ENCODE peak calls at places on chromosomes 1 and 21, in nine cellular contexts. C is CD8-positive, alpha-beta T cell; W is A549; M is AG04450; O is cardiac muscle cell; L is kidney; S is right atrium auricular region; J is breast epithelium; P is mucosa of descending colon. V is an unnamed sample.

GRCh38 chr1:192958350-192958749 is 100.8 kb downstream of the UCHL5 start:
- DNase-seq in C (no peak), W (no peak), M (no peak), O (no peak), L (no peak), S (no peak), J (no peak), P (no peak), V (no peak)

GRCh38 chr1:85584264-85584781 is 3.8 kb downstream of the CCN1 start:
- DNase-seq in C (no peak), W (no peak), M (peak), O (peak), L (no peak), S (no peak), J (no peak), P (no peak), V (peak)

GRCh38 chr21:44568261-44568660 is 5.3 kb upstream of the KRTAP10-4 start:
- DNase-seq in C (no peak), W (no peak), M (no peak), O (no peak), L (peak), S (no peak), J (peak), P (no peak), V (no peak)

GRCh38 chr1:105730701-105731100 is 1325.8 kb upstream of the PRMT6 start:
- DNase-seq in C (no peak), W (no peak), M (no peak), O (no peak), L (no peak), S (no peak), J (no peak), P (no peak), V (no peak)

GRCh38 chr1:116686175-116686574 is 18.6 kb upstream of the IGSF3 start:
- DNase-seq in C (no peak), W (no peak), M (no peak), O (no peak), L (no peak), S (no peak), J (no peak), P (no peak), V (no peak)

GRCh38 chr1:95073446-95073845 is 695 bp upstream of the ALG14 start:
- DNase-seq in C (no peak), W (no peak), M (no peak), O (no peak), L (no peak), S (no peak), J (no peak), P (no peak), V (no peak)

GRCh38 chr1:150981805-150982712 is at the start of gene ANXA9:
- DNase-seq in C (no peak), W (no peak), M (no peak), O (no peak), L (no peak), S (no peak), J (no peak), P (peak), V (no peak)

GRCh38 chr1:201781447-201781846 is 47.5 kb upstream of the IPO9 start:
- DNase-seq in C (no peak), W (no peak), M (no peak), O (peak), L (no peak), S (no peak), J (no peak), P (no peak), V (no peak)

GRCh38 chr21:42760977-42761751 is 107.7 kb downstream of the PDE9A start:
- DNase-seq in C (no peak), W (no peak), M (no peak), O (no peak), L (no peak), S (no peak), J (no peak), P (no peak), V (no peak)

GRCh38 chr1:177983824-177984528 is 14.1 kb upstream of the SEC16B start:
- DNase-seq in C (no peak), W (no peak), M (peak), O (peak), L (no peak), S (peak), J (no peak), P (peak), V (peak)

GRCh38 chr1:243718893-243719292 is 131.2 kb downstream of the AKT3 start:
- DNase-seq in C (no peak), W (no peak), M (peak), O (peak), L (no peak), S (no peak), J (no peak), P (no peak), V (peak)

GRCh38 chr1:87436534-87436933 is 107.9 kb downstream of the LMO4 start:
- DNase-seq in C (no peak), W (no peak), M (no peak), O (peak), L (peak), S (peak), J (no peak), P (no peak), V (no peak)

DNA sequence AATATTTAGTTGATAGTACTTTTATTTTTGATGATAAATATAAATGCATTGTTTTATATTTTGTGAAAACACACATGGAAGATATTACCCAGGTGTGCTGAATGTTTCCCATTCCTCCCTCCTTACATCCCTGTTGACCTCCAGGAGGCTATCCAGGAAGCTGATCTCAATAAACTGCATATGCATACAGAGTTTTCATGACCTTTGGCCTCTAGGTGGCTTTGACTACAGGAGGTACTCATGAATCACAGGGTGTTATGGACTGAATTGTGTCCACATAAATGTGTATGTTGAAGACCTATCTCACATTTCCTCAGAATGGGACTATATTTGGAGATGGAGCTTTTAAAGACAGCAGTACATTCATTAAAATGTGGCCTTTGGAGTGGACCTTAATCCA is 914.9 kb upstream of the NCAM2 start:
- DNase-seq in C (no peak), W (no peak), M (no peak), O (no peak), L (no peak), S (no peak), J (no peak), P (peak), V (no peak)
- TF ChIP-seq CTCF in C (no peak), W (no peak), M (no peak), O (no peak), L (no peak), S (no peak), J (no peak), P (no peak), V (no peak)

GRCh38 chr1:16138772-16139221 is 17.1 kb downstream of the EPHA2 start:
- DNase-seq in C (no peak), W (no peak), M (no peak), O (no peak), L (no peak), S (no peak), J (no peak), P (no peak), V (no peak)

GRCh38 chr1:16139473-16139962 is 16.4 kb downstream of the EPHA2 start:
- DNase-seq in C (no peak), W (no peak), M (peak), O (peak), L (no peak), S (no peak), J (no peak), P (no peak), V (peak)

GRCh38 chr1:16141573-16142336 is 14.1 kb downstream of the EPHA2 start:
- DNase-seq in C (no peak), W (no peak), M (no peak), O (peak), L (no peak), S (no peak), J (no peak), P (no peak), V (no peak)

GRCh38 chr1:16137890-16138467 is 17.9 kb downstream of the EPHA2 start:
- DNase-seq in C (no peak), W (no peak), M (no peak), O (no peak), L (no peak), S (no peak), J (no peak), P (no peak), V (no peak)

DNA sequence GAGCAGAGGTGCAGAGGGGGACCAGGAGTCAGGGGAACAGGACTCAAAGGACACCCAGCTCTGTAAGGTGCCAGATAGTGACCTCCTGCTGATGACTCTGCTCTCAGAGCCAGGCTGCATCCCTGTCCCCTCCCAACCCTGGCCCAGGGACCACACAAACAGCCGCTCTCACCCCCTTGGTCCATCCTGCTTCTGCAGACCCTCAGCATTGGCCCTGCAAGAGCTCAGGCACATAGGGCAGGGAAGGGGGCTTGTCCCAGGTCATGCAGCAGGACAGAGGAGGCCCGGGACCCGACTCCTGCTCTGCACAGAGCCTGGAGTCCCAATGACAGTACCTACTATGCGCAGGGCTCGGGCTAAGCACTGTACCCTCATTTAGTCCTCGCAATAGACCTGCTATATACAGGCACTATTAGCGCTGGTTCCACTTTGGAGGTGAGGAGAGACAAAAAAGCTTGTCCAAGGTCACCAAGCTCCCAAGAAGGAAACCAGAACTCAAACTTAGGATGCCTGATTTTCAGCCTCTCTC is 15.7 kb downstream of the EPHA2 start:
- DNase-seq in C (no peak), W (no peak), M (no peak), O (no peak), L (no peak), S (no peak), J (no peak), P (no peak), V (no peak)
- H3K4me3 ChIP-seq in C (no peak), W (peak), M (no peak), O (no peak), L (no peak), S (no peak), J (no peak), P (no peak), V (no peak)

GRCh38 chr1:32611859-32612188 is 38.5 kb downstream of the ZBTB8OS start:
- DNase-seq in C (no peak), W (no peak), M (no peak), O (no peak), L (no peak), S (no peak), J (no peak), P (no peak), V (no peak)

GRCh38 chr1:32609180-32609579 is 41.2 kb downstream of the ZBTB8OS start:
- DNase-seq in C (no peak), W (no peak), M (no peak), O (no peak), L (no peak), S (no peak), J (no peak), P (no peak), V (no peak)

GRCh38 chr1:32613472-32613871 is 36.9 kb downstream of the ZBTB8OS start:
- DNase-seq in C (no peak), W (no peak), M (no peak), O (no peak), L (no peak), S (no peak), J (no peak), P (no peak), V (no peak)

GRCh38 chr1:32606972-32607371 is 43.4 kb downstream of the ZBTB8OS start:
- DNase-seq in C (no peak), W (no peak), M (no peak), O (no peak), L (no peak), S (no peak), J (no peak), P (no peak), V (no peak)

DNA sequence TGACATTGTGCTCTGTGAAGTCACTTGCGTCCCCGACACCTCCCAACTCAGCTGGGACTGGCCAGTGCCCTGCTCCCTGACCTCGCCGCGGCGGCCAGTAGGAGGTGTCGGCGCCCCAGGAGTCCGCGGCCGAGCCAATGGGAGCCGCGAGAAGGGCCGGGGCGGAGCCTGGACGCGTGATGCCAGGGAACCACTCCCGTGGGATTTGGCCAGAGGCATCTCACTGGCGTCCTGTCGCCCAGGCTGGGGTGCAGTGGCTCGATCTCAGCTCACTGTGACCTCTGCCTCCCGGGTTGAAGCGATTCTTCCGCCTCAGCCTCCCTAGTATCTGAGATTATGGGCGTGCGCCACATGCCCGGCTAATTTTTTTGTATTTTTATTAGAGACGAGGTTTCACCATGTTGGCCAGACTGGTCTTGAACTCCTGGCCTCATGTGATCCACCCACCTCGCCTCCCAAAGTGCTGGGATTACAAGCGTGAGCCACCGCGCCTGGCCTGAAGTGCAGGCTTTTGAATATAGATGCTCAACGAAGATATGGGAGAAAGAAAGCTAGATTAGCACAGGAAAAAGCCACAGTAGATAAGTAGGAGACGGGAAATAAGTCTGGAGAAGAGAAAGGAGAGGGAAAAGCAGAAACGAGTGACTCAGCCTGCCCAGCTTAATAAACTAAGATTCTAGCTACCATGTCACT is 38.0 kb downstream of the ZBTB8OS start:
- DNase-seq in C (peak), W (peak), M (no peak), O (peak), L (peak), S (peak), J (peak), P (peak), V (peak)
- TF ChIP-seq CTCF in C (no peak), W (no peak), M (no peak), O (peak), L (peak), S (peak), J (no peak), P (peak), V (no peak)

GRCh38 chr1:66532798-66533783 is 862 bp upstream of the SGIP1 start:
- DNase-seq in C (no peak), W (no peak), M (peak), O (peak), L (peak), S (no peak), J (no peak), P (no peak), V (peak)
- H3K4me3 ChIP-seq in C (peak), W (no peak), M (peak), O (peak), L (peak), S (peak), J (peak), P (no peak), V (peak)

GRCh38 chr1:215569987-215570824 is 3.1 kb downstream of the KCTD3 start:
- DNase-seq in C (no peak), W (no peak), M (no peak), O (peak), L (no peak), S (no peak), J (no peak), P (no peak), V (no peak)

GRCh38 chr1:215566556-215567490 is at the start of gene KCTD3:
- DNase-seq in C (no peak), W (peak), M (no peak), O (peak), L (peak), S (peak), J (peak), P (peak), V (peak)

GRCh38 chr1:215568287-215568692 is 1.2 kb downstream of the KCTD3 start:
- DNase-seq in C (no peak), W (peak), M (peak), O (peak), L (no peak), S (no peak), J (no peak), P (peak), V (peak)

DNA sequence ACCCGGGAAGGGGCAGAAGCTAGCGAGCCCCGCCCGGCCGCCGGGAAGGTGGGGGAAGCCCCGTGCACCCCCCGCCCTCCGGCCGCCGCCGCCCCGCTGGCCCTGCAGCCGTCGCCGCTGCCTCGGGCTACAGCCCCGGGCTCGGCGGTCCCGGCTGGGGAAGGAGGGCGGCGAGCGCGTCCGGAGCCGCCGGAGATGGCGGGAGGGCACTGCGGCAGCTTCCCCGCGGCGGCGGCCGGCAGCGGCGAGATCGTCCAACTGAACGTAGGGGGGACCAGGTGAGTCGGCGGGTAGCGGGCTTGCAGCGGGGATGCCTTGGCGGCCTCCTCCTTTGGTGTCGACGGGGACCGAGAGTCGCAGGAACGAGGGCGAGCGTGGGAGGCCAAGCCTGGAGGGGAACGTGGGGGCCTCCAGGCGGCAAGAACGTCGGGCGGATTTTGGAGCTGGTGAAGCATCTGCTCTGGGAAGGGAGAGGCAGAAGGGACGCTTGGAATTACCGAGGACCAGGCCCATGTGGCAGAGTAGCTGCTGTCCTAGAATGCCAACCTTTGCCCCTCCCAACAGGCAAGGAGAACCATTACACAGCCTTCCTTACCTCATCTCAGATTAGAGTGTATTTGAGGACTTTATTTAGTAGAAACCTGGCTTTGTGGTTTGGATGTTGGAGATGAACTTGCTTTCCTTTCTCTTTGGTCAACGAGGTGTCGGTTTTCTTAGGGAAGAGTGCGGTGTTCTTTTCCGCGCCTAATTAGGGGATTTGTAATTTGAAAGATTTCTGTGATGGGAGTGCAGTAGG is 585 bp downstream of the KCTD3 start:
- DNase-seq in C (no peak), W (peak), M (no peak), O (peak), L (peak), S (no peak), J (no peak), P (peak), V (no peak)
- TF ChIP-seq CTCF in C (no peak), W (no peak), M (no peak), O (no peak), L (peak), S (no peak), J (no peak), P (no peak), V (no peak)

GRCh38 chr1:216723274-216723780 is at the start of gene ESRRG:
- DNase-seq in C (no peak), W (no peak), M (no peak), O (no peak), L (peak), S (no peak), J (peak), P (peak), V (no peak)
- H3K4me3 ChIP-seq in C (no peak), W (peak), M (peak), O (peak), L (peak), S (peak), J (peak), P (no peak), V (peak)

GRCh38 chr1:236057546-236057945 is 7.3 kb downstream of the NID1 start:
- DNase-seq in C (no peak), W (no peak), M (no peak), O (no peak), L (no peak), S (no peak), J (no peak), P (no peak), V (no peak)
- TF ChIP-seq CTCF in C (no peak), W (no peak), M (no peak), O (no peak), L (no peak), S (no peak), J (no peak), P (no peak), V (no peak)

GRCh38 chr1:160117300-160117699 is 1.7 kb downstream of the ATP1A2 start:
- DNase-seq in C (no peak), W (no peak), M (no peak), O (no peak), L (no peak), S (no peak), J (no peak), P (no peak), V (no peak)

GRCh38 chr1:160117709-160118183 is 2.2 kb downstream of the ATP1A2 start:
- DNase-seq in C (no peak), W (no peak), M (no peak), O (peak), L (no peak), S (no peak), J (no peak), P (no peak), V (peak)

GRCh38 chr1:160118928-160119327 is 3.4 kb downstream of the ATP1A2 start:
- DNase-seq in C (no peak), W (no peak), M (no peak), O (no peak), L (no peak), S (no peak), J (no peak), P (no peak), V (no peak)

GRCh38 chr1:160115545-160116276 is at the start of gene ATP1A2:
- DNase-seq in C (no peak), W (no peak), M (no peak), O (no peak), L (no peak), S (no peak), J (no peak), P (no peak), V (no peak)

GRCh38 chr1:160116277-160117147 is 953 bp downstream of the ATP1A2 start:
- DNase-seq in C (no peak), W (no peak), M (no peak), O (peak), L (no peak), S (no peak), J (no peak), P (peak), V (peak)
- H3K4me3 ChIP-seq in C (no peak), W (no peak), M (peak), O (peak), L (peak), S (peak), J (no peak), P (no peak), V (peak)

GRCh38 chr1:215146252-215146975 is 63.9 kb downstream of the KCNK2 start:
- DNase-seq in C (no peak), W (no peak), M (no peak), O (peak), L (no peak), S (no peak), J (no peak), P (peak), V (peak)
- TF ChIP-seq CTCF in C (no peak), W (peak), M (peak), O (peak), L (peak), S (peak), J (no peak), P (no peak), V (peak)

GRCh38 chr1:39102537-39103320 is 76.6 kb downstream of the NDUFS5 start:
- DNase-seq in C (no peak), W (peak), M (no peak), O (peak), L (no peak), S (no peak), J (no peak), P (peak), V (peak)
- H3K4me3 ChIP-seq in C (no peak), W (no peak), M (no peak), O (no peak), L (no peak), S (no peak), J (no peak), P (no peak), V (no peak)